ENCODE peak calls at places on chromosomes 12 and 14, in nine cellular contexts. E is activated T-cell treated with anti-CD3 and anti-CD28 coated beads, Interleukin-2, amount 50 U/mL, for 24 hours; Q is foreskin fibroblast; D is naive thymus-derived CD8-positive, alpha-beta T cell; B is stimulated activated CD4-positive, alpha-beta T cell treated with anti-CD3 and anti-CD28 coated beads, Interleukin-4, amount 100 ng/mL, for 1 hour; M is lung; W is NCI-H774; Y is transverse colon; F is iris pigment epithelial cell. X is an unnamed sample.

GRCh38 chr12:104805186-104805585 is 152.9 kb downstream of the SLC41A2 start:
- DNase-seq in E (no peak), Q (peak; percentile 33), D (no peak), B (no peak), M (no peak), W (no peak), Y (no peak), F (peak; percentile 84), X (peak; percentile 80)

GRCh38 chr12:46585854-46586621 is 213.5 kb upstream of the SLC38A2 start:
- DNase-seq in E (peak; percentile 46), Q (peak; percentile 88), D (no peak), B (peak; percentile 6), M (peak; percentile 37), W (peak; percentile 57), Y (peak; percentile 62), F (peak; percentile 91), X (peak; percentile 39)

GRCh38 chr14:53035796-53036195 is 84.9 kb upstream of the FERMT2 start:
- DNase-seq in E (no peak), Q (no peak), D (no peak), B (no peak), M (no peak), W (no peak), Y (no peak), F (peak; percentile 44), X (peak; percentile 60)

GRCh38 chr12:104720346-104721064 is 237.6 kb downstream of the SLC41A2 start:
- DNase-seq in E (peak; percentile 68), Q (no peak), D (peak; percentile 43), B (peak; percentile 48), M (no peak), W (no peak), Y (peak; percentile 58), F (peak; percentile 65), X (peak; percentile 59)

GRCh38 chr14:61730756-61731373 is 31.4 kb upstream of the SNAPC1 start:
- DNase-seq in E (no peak), Q (no peak), D (no peak), B (no peak), M (no peak), W (no peak), Y (no peak), F (no peak), X (no peak)

GRCh38 chr14:77605392-77605978 is 11.0 kb downstream of the SPTLC2 start:
- DNase-seq in E (no peak), Q (no peak), D (no peak), B (no peak), M (no peak), W (no peak), Y (no peak), F (no peak), X (no peak)

GRCh38 chr12:108516511-108517275 is 1.6 kb downstream of the FICD start:
- DNase-seq in E (no peak), Q (no peak), D (no peak), B (no peak), M (no peak), W (no peak), Y (no peak), F (no peak), X (peak; percentile 43)

GRCh38 chr14:32073537-32074189 is 3.4 kb upstream of the ARHGAP5 start:
- DNase-seq in E (no peak), Q (peak; percentile 69), D (no peak), B (no peak), M (peak; percentile 60), W (peak; percentile 72), Y (peak; percentile 53), F (peak; percentile 86), X (peak; percentile 79)

GRCh38 chr12:109492371-109492770 is 14.9 kb downstream of the UBE3B start:
- DNase-seq in E (no peak), Q (no peak), D (no peak), B (no peak), M (no peak), W (no peak), Y (no peak), F (no peak), X (no peak)

GRCh38 chr14:24058951-24059475 is 7.2 kb downstream of the CARMIL3 start:
- DNase-seq in E (no peak), Q (no peak), D (no peak), B (no peak), M (no peak), W (no peak), Y (no peak), F (no peak), X (no peak)

GRCh38 chr14:106691601-106692291 is 1165.4 kb downstream of the TMEM121 start:
- DNase-seq in E (peak; percentile 78), Q (no peak), D (peak; percentile 46), B (peak; percentile 65), M (no peak), W (no peak), Y (peak; percentile 47), F (no peak), X (peak; percentile 0)

GRCh38 chr12:48694038-48694437 is 12.0 kb upstream of the KANSL2 start:
- DNase-seq in E (no peak), Q (no peak), D (no peak), B (no peak), M (no peak), W (no peak), Y (no peak), F (no peak), X (no peak)

GRCh38 chr14:89190779-89191513 is 226.1 kb downstream of the FOXN3 start:
- DNase-seq in E (no peak), Q (no peak), D (no peak), B (no peak), M (no peak), W (peak; percentile 91), Y (no peak), F (no peak), X (no peak)

GRCh38 chr14:99081880-99082279 is 190.1 kb downstream of the BCL11B start:
- DNase-seq in E (no peak), Q (no peak), D (no peak), B (no peak), M (peak; percentile 18), W (no peak), Y (no peak), F (no peak), X (no peak)

GRCh38 chr12:52517888-52518287 is 2.3 kb downstream of the KRT5 start:
- DNase-seq in E (no peak), Q (no peak), D (no peak), B (no peak), M (peak; percentile 16), W (no peak), Y (no peak), F (no peak), X (no peak)

GRCh38 chr14:49908433-49908782 is 15.5 kb downstream of the ARF6 start:
- DNase-seq in E (no peak), Q (no peak), D (no peak), B (no peak), M (no peak), W (no peak), Y (no peak), F (peak; percentile 41), X (peak; percentile 27)

GRCh38 chr12:14111230-14111865 is 129.9 kb upstream of the GRIN2B start:
- DNase-seq in E (no peak), Q (no peak), D (no peak), B (no peak), M (no peak), W (no peak), Y (no peak), F (no peak), X (no peak)

GRCh38 chr12:24948816-24949722 is at the start of gene BCAT1:
- DNase-seq in E (peak; percentile 75), Q (peak; percentile 82), D (peak; percentile 7), B (peak; percentile 42), M (peak; percentile 76), W (no peak), Y (peak; percentile 56), F (peak; percentile 91), X (peak; percentile 92)

GRCh38 chr14:104048758-104049496 is 36.6 kb upstream of the ASPG start:
- DNase-seq in E (no peak), Q (peak; percentile 28), D (no peak), B (no peak), M (no peak), W (no peak), Y (no peak), F (peak; percentile 89), X (peak; percentile 27)

GRCh38 chr12:112409906-112410244 is 470 bp upstream of the RPL6 start:
- DNase-seq in E (no peak), Q (no peak), D (no peak), B (no peak), M (no peak), W (no peak), Y (no peak), F (no peak), X (no peak)

GRCh38 chr14:72611506-72611905 is 282.4 kb downstream of the DPF3 start:
- DNase-seq in E (no peak), Q (no peak), D (no peak), B (no peak), M (no peak), W (no peak), Y (no peak), F (no peak), X (no peak)

GRCh38 chr14:41016213-41016612 is 590.5 kb upstream of the LRFN5 start:
- DNase-seq in E (no peak), Q (no peak), D (no peak), B (no peak), M (no peak), W (no peak), Y (no peak), F (no peak), X (no peak)

GRCh38 chr12:5794156-5794555 is 150.9 kb downstream of the ANO2 start:
- DNase-seq in E (no peak), Q (no peak), D (no peak), B (no peak), M (no peak), W (no peak), Y (no peak), F (no peak), X (no peak)

GRCh38 chr12:62438098-62438692 is 28.4 kb upstream of the MON2 start:
- DNase-seq in E (peak; percentile 39), Q (peak; percentile 38), D (peak; percentile 25), B (peak; percentile 13), M (peak; percentile 42), W (peak; percentile 44), Y (peak; percentile 60), F (peak; percentile 53), X (peak; percentile 66)

GRCh38 chr14:71418591-71419245 is 511.5 kb downstream of the PCNX1 start:
- DNase-seq in E (no peak), Q (no peak), D (no peak), B (no peak), M (no peak), W (no peak), Y (no peak), F (no peak), X (no peak)

GRCh38 chr12:112198120-112198733 is 72.9 kb downstream of the TRAFD1 start:
- DNase-seq in E (peak; percentile 46), Q (peak; percentile 21), D (no peak), B (peak; percentile 49), M (peak; percentile 47), W (peak; percentile 44), Y (peak; percentile 28), F (peak; percentile 69), X (peak; percentile 70)

GRCh38 chr14:70018246-70018645 is 139.0 kb downstream of the SMOC1 start:
- DNase-seq in E (no peak), Q (no peak), D (no peak), B (no peak), M (no peak), W (no peak), Y (no peak), F (no peak), X (peak; percentile 27)

GRCh38 chr12:89775336-89776005 is 66.8 kb upstream of the ATP2B1 start:
- DNase-seq in E (no peak), Q (no peak), D (no peak), B (no peak), M (no peak), W (no peak), Y (no peak), F (no peak), X (no peak)

GRCh38 chr12:3365416-3366385 is 125.3 kb upstream of the PRMT8 start:
- DNase-seq in E (no peak), Q (peak; percentile 3), D (no peak), B (no peak), M (no peak), W (peak; percentile 75), Y (no peak), F (peak; percentile 6), X (peak; percentile 12)

GRCh38 chr12:95551305-95551704 is at the start of gene USP44:
- DNase-seq in E (peak; percentile 38), Q (no peak), D (no peak), B (no peak), M (no peak), W (no peak), Y (no peak), F (no peak), X (no peak)

GRCh38 chr12:11621797-11622423 is 27.6 kb upstream of the ETV6 start:
- DNase-seq in E (no peak), Q (no peak), D (no peak), B (no peak), M (no peak), W (no peak), Y (peak; percentile 22), F (peak; percentile 6), X (peak; percentile 3)